ENCODE peak calls at places on chromosomes 1 and 21, in four cellular contexts. One of them, this sample, is unnamed.
A peak's percentile ranks its signal among the peaks of the same experiment; 100 is the strongest.

GRCh38 chr1:83999316-83999819 is 436 bp upstream of the TTLL7 start:
- DNase-seq in RWPE1: peak; percentile 62
- DNase-seq in tibial artery: peak; percentile 89
- DNase-seq in fibroblast of lung: peak; percentile 75
- DNase-seq in this sample: peak; percentile 37

GRCh38 chr1:183227963-183228649 is 42.0 kb downstream of the LAMC2 start:
- DNase-seq in RWPE1: no peak
- DNase-seq in tibial artery: no peak
- DNase-seq in fibroblast of lung: peak; percentile 29
- DNase-seq in this sample: no peak

GRCh38 chr1:53413175-53414001 is 45.8 kb upstream of the DMRTB1 start:
- DNase-seq in fibroblast of lung: peak; percentile 95
- DNase-seq in RWPE1: peak; percentile 55
- DNase-seq in tibial artery: no peak
- DNase-seq in this sample: peak; percentile 33

GRCh38 chr21:33396436-33396835 is 6.8 kb upstream of the IFNGR2 start:
- DNase-seq in RWPE1: no peak
- DNase-seq in tibial artery: no peak
- DNase-seq in fibroblast of lung: peak; percentile 17
- DNase-seq in this sample: no peak

GRCh38 chr1:175538442-175538841 is 205.0 kb downstream of the TNR start:
- DNase-seq in tibial artery: no peak
- DNase-seq in fibroblast of lung: no peak
- DNase-seq in RWPE1: no peak
- DNase-seq in this sample: no peak

GRCh38 chr1:21607549-21608529 is 61.3 kb downstream of the RAP1GAP start:
- DNase-seq in tibial artery: no peak
- DNase-seq in RWPE1: peak; percentile 99
- DNase-seq in fibroblast of lung: peak; percentile 56
- DNase-seq in this sample: peak; percentile 18

GRCh38 chr1:13930151-13930550 is 230.2 kb downstream of the PRDM2 start:
- DNase-seq in fibroblast of lung: no peak
- DNase-seq in RWPE1: no peak
- DNase-seq in tibial artery: no peak
- DNase-seq in this sample: no peak

GRCh38 chr1:7313081-7313546 is 458.0 kb upstream of the VAMP3 start:
- DNase-seq in fibroblast of lung: peak; percentile 72
- DNase-seq in RWPE1: no peak
- DNase-seq in tibial artery: no peak
- DNase-seq in this sample: no peak

GRCh38 chr1:212915245-212916091 is 34.9 kb upstream of the VASH2 start:
- DNase-seq in tibial artery: no peak
- DNase-seq in RWPE1: no peak
- DNase-seq in fibroblast of lung: peak; percentile 51
- DNase-seq in this sample: peak; percentile 43

GRCh38 chr1:163974120-163974519 is 584.9 kb upstream of the PBX1 start:
- DNase-seq in tibial artery: no peak
- DNase-seq in fibroblast of lung: no peak
- DNase-seq in RWPE1: no peak
- DNase-seq in this sample: no peak

DNA sequence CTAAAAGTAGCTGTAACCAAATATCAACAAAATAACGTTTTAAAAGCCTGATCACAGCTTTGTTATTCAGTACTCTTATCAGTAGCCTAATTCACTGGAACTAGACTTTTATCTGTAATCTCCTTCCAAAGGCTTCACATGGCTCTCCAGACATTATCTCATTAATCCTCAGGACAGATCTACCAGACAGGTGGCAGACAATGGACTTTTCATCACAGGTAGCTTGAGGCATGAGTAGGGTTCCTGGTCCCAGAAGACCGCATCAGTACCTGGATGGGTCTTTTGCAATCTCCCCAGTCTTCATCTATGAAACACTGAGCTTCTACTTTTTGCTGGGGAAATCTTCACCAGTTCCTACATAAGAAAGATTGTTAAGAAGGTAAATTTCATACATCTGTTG is 132.2 kb upstream of the FOXD3 start:
- DNase-seq in RWPE1: no peak
- DNase-seq in fibroblast of lung: no peak
- DNase-seq in tibial artery: no peak
- DNase-seq in this sample: no peak
- H3K27ac ChIP-seq in RWPE1: no peak overlapping the region
- H3K27ac ChIP-seq in fibroblast of lung: no peak overlapping the region
- H3K27ac ChIP-seq in tibial artery: no peak overlapping the region
- H3K27ac ChIP-seq in this sample: no peak overlapping the region

GRCh38 chr1:168906367-168906766 is 177.4 kb upstream of the DPT start:
- DNase-seq in RWPE1: no peak
- DNase-seq in fibroblast of lung: no peak
- DNase-seq in tibial artery: no peak
- DNase-seq in this sample: no peak
- H3K27ac ChIP-seq in RWPE1: no peak overlapping the region
- H3K27ac ChIP-seq in fibroblast of lung: no peak overlapping the region
- H3K27ac ChIP-seq in tibial artery: no peak overlapping the region
- H3K27ac ChIP-seq in this sample: no peak overlapping the region

GRCh38 chr1:150981177-150981804 is 801 bp upstream of the ANXA9 start:
- DNase-seq in tibial artery: no peak
- DNase-seq in fibroblast of lung: no peak
- DNase-seq in RWPE1: no peak
- DNase-seq in this sample: no peak

GRCh38 chr1:150976879-150977694 is 2.5 kb upstream of the CERS2 start:
- DNase-seq in tibial artery: peak; percentile 96
- DNase-seq in RWPE1: peak; percentile 84
- DNase-seq in fibroblast of lung: no peak
- DNase-seq in this sample: no peak

GRCh38 chr1:150976401-150976821 is 1.8 kb upstream of the CERS2 start:
- DNase-seq in tibial artery: no peak
- DNase-seq in fibroblast of lung: no peak
- DNase-seq in RWPE1: no peak
- DNase-seq in this sample: no peak

GRCh38 chr1:150979723-150980056 is 2.4 kb upstream of the ANXA9 start:
- DNase-seq in RWPE1: no peak
- DNase-seq in fibroblast of lung: no peak
- DNase-seq in tibial artery: no peak
- DNase-seq in this sample: no peak

DNA sequence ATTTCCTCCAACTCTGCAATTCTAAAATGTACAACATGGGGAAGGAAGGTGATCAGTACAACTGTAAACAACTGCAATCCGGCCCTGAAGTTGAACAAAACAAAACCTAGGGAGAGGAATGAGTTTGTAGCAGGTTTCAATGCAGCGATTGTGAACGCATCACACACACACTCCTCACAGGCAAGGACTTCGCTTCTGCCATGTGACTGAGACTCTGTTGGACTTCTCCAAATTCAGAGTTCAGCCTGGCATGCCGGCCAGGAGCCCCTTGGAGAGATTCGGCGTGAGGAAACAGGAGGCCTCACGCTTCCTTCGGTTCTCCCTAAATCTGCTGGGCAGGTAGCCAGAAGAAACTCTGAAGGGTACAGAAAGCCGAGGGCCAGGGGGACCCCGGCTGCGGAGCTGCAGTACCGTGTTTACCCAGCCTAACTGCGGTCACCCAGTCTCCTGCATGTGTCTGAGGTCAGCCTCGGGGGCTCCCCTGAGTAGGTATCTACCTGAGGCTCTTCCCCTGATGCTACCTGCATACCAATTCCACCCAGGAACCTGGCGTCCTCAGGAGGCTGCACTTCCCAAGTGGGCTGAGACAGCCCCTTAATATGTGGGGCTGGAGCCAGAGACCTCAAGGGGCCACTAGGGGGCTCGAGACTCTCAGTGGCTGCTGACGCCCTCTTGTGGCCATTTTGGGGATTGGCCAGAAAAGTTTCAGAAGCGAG is 2.9 kb upstream of the ANXA9 start:
- DNase-seq in tibial artery: peak; percentile 92
- DNase-seq in RWPE1: peak; percentile 89
- DNase-seq in fibroblast of lung: peak; percentile 78
- DNase-seq in this sample: peak; percentile 75
- H3K27ac ChIP-seq in tibial artery: peak overlapping the region; percentile 98
- H3K27ac ChIP-seq in RWPE1: peak overlapping the region; percentile 91
- H3K27ac ChIP-seq in fibroblast of lung: no peak overlapping the region
- H3K27ac ChIP-seq in this sample: no peak overlapping the region

GRCh38 chr1:207813946-207814345 is 62.1 kb downstream of the CD46 start:
- DNase-seq in fibroblast of lung: no peak
- DNase-seq in RWPE1: no peak
- DNase-seq in tibial artery: peak; percentile 68
- DNase-seq in this sample: no peak

GRCh38 chr1:207814469-207814868 is 62.6 kb downstream of the CD46 start:
- DNase-seq in RWPE1: no peak
- DNase-seq in tibial artery: peak; percentile 60
- DNase-seq in fibroblast of lung: no peak
- DNase-seq in this sample: no peak

GRCh38 chr1:207811920-207812720 is 60.3 kb downstream of the CD46 start:
- DNase-seq in fibroblast of lung: no peak
- DNase-seq in RWPE1: no peak
- DNase-seq in tibial artery: peak; percentile 92
- DNase-seq in this sample: no peak

GRCh38 chr1:207813513-207813881 is 61.6 kb downstream of the CD46 start:
- DNase-seq in fibroblast of lung: no peak
- DNase-seq in tibial artery: peak; percentile 63
- DNase-seq in RWPE1: no peak
- DNase-seq in this sample: no peak

DNA sequence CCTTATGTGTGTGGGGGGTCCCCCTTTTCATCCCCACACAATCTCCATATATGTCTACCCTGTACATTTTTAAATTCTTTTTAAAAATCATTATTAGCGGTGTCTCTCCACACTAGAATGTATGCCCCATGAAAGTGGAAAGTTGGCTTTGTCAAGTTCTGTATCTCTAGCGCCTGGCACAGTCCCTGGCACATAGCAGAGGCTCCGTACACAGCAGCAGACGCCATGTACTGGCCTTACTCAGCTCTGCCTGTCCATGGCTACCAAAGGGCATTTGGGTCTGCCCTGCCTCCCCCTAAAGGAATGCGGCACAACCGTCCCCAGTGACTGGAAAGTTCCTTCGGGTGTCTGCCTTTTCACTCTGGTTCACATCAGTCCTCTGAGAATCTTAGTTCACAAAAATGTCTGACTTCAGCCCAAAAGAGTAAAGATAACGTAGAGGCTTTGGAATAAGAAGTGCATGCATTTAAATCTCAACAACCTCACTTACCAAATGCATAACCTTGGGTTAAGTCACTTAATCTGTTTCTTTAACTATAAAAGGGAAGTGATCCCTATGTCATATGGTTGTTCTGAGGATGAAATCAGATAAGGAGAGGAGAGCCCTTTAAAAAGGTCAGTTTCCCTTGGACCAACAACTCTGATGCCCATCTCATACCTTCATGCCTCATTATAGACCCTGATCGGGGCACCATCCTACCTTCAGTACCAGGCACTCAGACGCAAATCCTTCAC is 61.1 kb downstream of the CD46 start:
- DNase-seq in fibroblast of lung: no peak
- DNase-seq in RWPE1: no peak
- DNase-seq in tibial artery: peak; percentile 69
- DNase-seq in this sample: no peak
- H3K27ac ChIP-seq in fibroblast of lung: no peak overlapping the region
- H3K27ac ChIP-seq in RWPE1: no peak overlapping the region
- H3K27ac ChIP-seq in tibial artery: peak overlapping the region; percentile 100
- H3K27ac ChIP-seq in this sample: no peak overlapping the region

GRCh38 chr1:154812911-154813816 is 56.9 kb downstream of the KCNN3 start:
- DNase-seq in tibial artery: no peak
- DNase-seq in RWPE1: peak; percentile 94
- DNase-seq in fibroblast of lung: peak; percentile 32
- DNase-seq in this sample: no peak
- H3K27ac ChIP-seq in tibial artery: no peak overlapping the region
- H3K27ac ChIP-seq in RWPE1: peak overlapping the region; percentile 68
- H3K27ac ChIP-seq in fibroblast of lung: no peak overlapping the region
- H3K27ac ChIP-seq in this sample: no peak overlapping the region

GRCh38 chr1:77673716-77674355 is 8.6 kb downstream of the ZZZ3 start:
- DNase-seq in RWPE1: no peak
- DNase-seq in tibial artery: no peak
- DNase-seq in fibroblast of lung: peak; percentile 25
- DNase-seq in this sample: no peak
- H3K27ac ChIP-seq in RWPE1: no peak overlapping the region
- H3K27ac ChIP-seq in tibial artery: no peak overlapping the region
- H3K27ac ChIP-seq in fibroblast of lung: peak overlapping the region; percentile 7
- H3K27ac ChIP-seq in this sample: no peak overlapping the region

GRCh38 chr1:2134232-2134603 is 60.4 kb downstream of the FAAP20 start:
- DNase-seq in fibroblast of lung: no peak
- DNase-seq in tibial artery: no peak
- DNase-seq in RWPE1: no peak
- DNase-seq in this sample: no peak
- H3K27ac ChIP-seq in fibroblast of lung: no peak overlapping the region
- H3K27ac ChIP-seq in tibial artery: peak overlapping the region; percentile 80
- H3K27ac ChIP-seq in RWPE1: peak overlapping the region; percentile 65
- H3K27ac ChIP-seq in this sample: peak overlapping the region; percentile 52

GRCh38 chr1:151847867-151848596 is 5.5 kb downstream of the THEM5 start:
- DNase-seq in tibial artery: peak; percentile 58
- DNase-seq in fibroblast of lung: no peak
- DNase-seq in RWPE1: no peak
- DNase-seq in this sample: no peak
- H3K27ac ChIP-seq in tibial artery: no peak overlapping the region
- H3K27ac ChIP-seq in fibroblast of lung: no peak overlapping the region
- H3K27ac ChIP-seq in RWPE1: no peak overlapping the region
- H3K27ac ChIP-seq in this sample: no peak overlapping the region

This sample was measured in AG04450.